ENCODE peak calls at places on chromosomes 6 and 20, in seven cellular contexts. E is activated CD4-positive, alpha-beta T cell treated with anti-CD3 and anti-CD28 coated beads, Interleukin-2, amount 10 ng/mL, durations not matched to agents 7 days and 5 days; Y is GM23338; K is aorta; R is lower lobe of right lung; U is neural crest cell; G is stimulated activated CD4-positive, alpha-beta T cell treated with anti-CD3 and anti-CD28 coated beads, Interleukin-1b, Interleukin-23, amount 100 ng/mL, for 24 hours. I is an unnamed sample.
A peak's percentile ranks its signal among the peaks of the same experiment; 100 is the strongest.

GRCh38 chr6:97160280-97160679 is 122.7 kb downstream of the MMS22L start:
- DNase-seq in U (no peak), K (no peak), E (no peak), G (no peak), Y (no peak), R (no peak), I (no peak)

GRCh38 chr6:43768506-43768860 is 1.5 kb upstream of the VEGFA start:
- DNase-seq in E (no peak), K (peak; percentile 17), Y (no peak), U (no peak), R (peak; percentile 2), G (no peak), I (no peak)

GRCh38 chr20:6039766-6040165 is 14.1 kb downstream of the LRRN4 start:
- DNase-seq in G (no peak), K (no peak), Y (no peak), R (no peak), U (no peak), E (no peak), I (no peak)

GRCh38 chr6:37980222-37980595 is 160.7 kb downstream of the ZFAND3 start:
- DNase-seq in E (no peak), K (no peak), G (no peak), U (no peak), R (no peak), Y (no peak), I (no peak)

GRCh38 chr20:5848711-5849505 is 98.7 kb downstream of the SHLD1 start:
- DNase-seq in K (no peak), E (no peak), U (no peak), Y (no peak), R (no peak), G (no peak), I (no peak)

GRCh38 chr20:58981564-58982364 is 708 bp downstream of the NELFCD start:
- DNase-seq in K (no peak), G (no peak), R (no peak), E (no peak), U (no peak), Y (peak; percentile 51), I (no peak)

GRCh38 chr6:37141291-37142046 is 28.5 kb upstream of the PIM1 start:
- DNase-seq in R (no peak), U (no peak), K (no peak), Y (peak; percentile 97), G (no peak), E (no peak), I (peak; percentile 58)

GRCh38 chr6:140002406-140003022 is 628.1 kb upstream of the CITED2 start:
- DNase-seq in E (no peak), U (no peak), K (no peak), Y (peak; percentile 1), G (no peak), R (no peak), I (no peak)

GRCh38 chr20:32727663-32728062 is 15.6 kb downstream of the COMMD7 start:
- DNase-seq in U (no peak), K (peak; percentile 80), E (no peak), Y (no peak), R (no peak), G (no peak), I (no peak)

GRCh38 chr6:166997768-166998255 is 1.4 kb upstream of the CEP43 start:
- DNase-seq in E (peak; percentile 54), G (peak; percentile 14), U (peak; percentile 48), Y (peak; percentile 84), R (peak; percentile 79), K (peak; percentile 79), I (peak; percentile 68)

GRCh38 chr6:12709116-12709515 is 7.5 kb upstream of the PHACTR1 start:
- DNase-seq in G (no peak), R (no peak), E (no peak), Y (no peak), U (no peak), K (no peak), I (no peak)

GRCh38 chr6:14819001-14819400 is 426.9 kb upstream of the JARID2 start:
- DNase-seq in G (no peak), R (no peak), E (no peak), U (no peak), K (no peak), Y (no peak), I (no peak)

GRCh38 chr6:44655368-44656342 is 268.1 kb downstream of the CDC5L start:
- DNase-seq in E (peak; percentile 70), Y (peak; percentile 89), K (peak; percentile 90), U (peak; percentile 93), G (peak; percentile 60), R (peak; percentile 80), I (peak; percentile 91)

GRCh38 chr6:101294676-101295075 is 98.8 kb upstream of the GRIK2 start:
- DNase-seq in R (no peak), U (no peak), K (no peak), G (no peak), E (no peak), Y (no peak), I (no peak)

GRCh38 chr6:219019-219570 is 73.2 kb upstream of the DUSP22 start:
- DNase-seq in R (no peak), G (no peak), Y (no peak), E (no peak), U (no peak), K (no peak), I (no peak)

GRCh38 chr6:28922841-28923317 is 906 bp downstream of the TRIM27 start:
- DNase-seq in R (no peak), U (peak; percentile 10), Y (peak; percentile 63), G (no peak), K (no peak), E (peak; percentile 55), I (no peak)